ENCODE peak calls at places on chromosomes 3 and 15, in nine cellular contexts. G is body of pancreas, D is tibial nerve, J is HepG2, S is A673, L is WERI-Rb-1, Z is Peyer's patch, P is left ventricle myocardium inferior, X is heart left ventricle. U is an unnamed sample. For H3K9me3, the result is how much of the 10 kb centered on the place peaks cover.

GRCh38 chr3:17841190-17841828 is 98.9 kb upstream of the TBC1D5 start:
- DNase-seq in G (peak), D (peak), J (peak), S (peak), L (peak), Z (peak), P (peak), X (peak), U (peak)

GRCh38 chr3:80914854-80915253 is 846.6 kb downstream of the GBE1 start:
- DNase-seq in G (no peak), D (no peak), J (no peak), S (no peak), L (no peak), Z (no peak), P (no peak), X (no peak), U (no peak)

GRCh38 chr3:128800241-128801187 is 74.5 kb downstream of the RAB7A start:
- DNase-seq in G (no peak), D (no peak), J (no peak), S (no peak), L (no peak), Z (no peak), P (peak), X (no peak), U (no peak)

GRCh38 chr15:101088788-101089578 is 162.9 kb downstream of the CHSY1 start:
- DNase-seq in G (peak), D (peak), J (peak), S (peak), L (peak), Z (peak), P (peak), X (peak), U (peak)

GRCh38 chr15:38530113-38530512 is 34.5 kb downstream of the RASGRP1 start:
- DNase-seq in G (no peak), D (no peak), J (no peak), S (no peak), L (no peak), Z (no peak), P (no peak), X (no peak), U (peak)

GRCh38 chr15:84817461-84818081 is 415 bp downstream of the ALPK3 start:
- DNase-seq in G (no peak), D (no peak), J (no peak), S (no peak), L (peak), Z (no peak), P (no peak), X (no peak), U (no peak)

GRCh38 chr3:5198986-5199731 is 11.7 kb downstream of the EDEM1 start:
- DNase-seq in G (no peak), D (no peak), J (no peak), S (no peak), L (no peak), Z (peak), P (no peak), X (no peak), U (no peak)

GRCh38 chr3:11774296-11774877 is 72.3 kb downstream of the TAMM41 start:
- DNase-seq in G (peak), D (no peak), J (peak), S (peak), L (peak), Z (peak), P (no peak), X (no peak), U (peak)

GRCh38 chr3:151178208-151178845 is 24.7 kb downstream of the GPR171 start:
- DNase-seq in G (no peak), D (no peak), J (peak), S (no peak), L (no peak), Z (no peak), P (no peak), X (no peak), U (no peak)

GRCh38 chr3:11080492-11080891 is 73.8 kb upstream of the HRH1 start:
- DNase-seq in G (no peak), D (no peak), J (no peak), S (no peak), L (no peak), Z (no peak), P (no peak), X (no peak), U (no peak)

GRCh38 chr3:114877378-114878118 is 269.5 kb downstream of the ZBTB20 start:
- DNase-seq in G (no peak), D (no peak), J (no peak), S (no peak), L (no peak), Z (no peak), P (no peak), X (no peak), U (no peak)

GRCh38 chr15:67836477-67836876 is 3.4 kb downstream of the RNU6-1 start:
- DNase-seq in G (peak), D (no peak), J (no peak), S (peak), L (peak), Z (peak), P (peak), X (no peak), U (no peak)

GRCh38 chr15:65996901-65997300 is 127.6 kb downstream of the RAB11A start:
- DNase-seq in G (no peak), D (no peak), J (no peak), S (no peak), L (no peak), Z (no peak), P (no peak), X (no peak), U (no peak)

GRCh38 chr3:58383904-58384303 is 49.7 kb downstream of the PDHB start:
- DNase-seq in G (peak), D (no peak), J (no peak), S (peak), L (no peak), Z (no peak), P (no peak), X (no peak), U (peak)

DNA sequence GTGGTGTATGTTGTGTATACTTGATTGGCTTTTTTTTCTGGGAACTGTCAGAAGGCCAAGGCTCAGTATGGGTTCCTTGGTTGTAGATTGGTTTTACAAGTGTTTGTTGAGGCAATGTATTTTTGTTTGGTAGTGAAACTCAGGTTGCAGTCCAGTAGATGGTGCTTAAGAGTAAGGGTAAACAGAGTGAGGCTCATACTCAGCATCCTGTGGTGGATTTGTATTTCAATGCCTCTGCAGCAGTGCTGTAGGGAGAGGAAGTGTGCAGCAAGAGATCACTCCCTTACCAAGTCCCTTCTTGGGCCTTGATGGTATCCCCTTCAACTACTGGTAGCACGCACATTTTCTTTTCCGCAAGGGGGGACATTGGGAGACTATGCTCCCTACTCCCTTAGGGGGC is 428.5 kb upstream of the CNTN3 start:
- DNase-seq in G (no peak), D (no peak), J (no peak), S (no peak), L (no peak), Z (no peak), P (no peak), X (no peak), U (no peak)
- H3K9me3 ChIP-seq in G (under half), D (under half), J (half or more), S (under half), L (under half), Z (under half), P (under half), X (under half), U (under half)

DNA sequence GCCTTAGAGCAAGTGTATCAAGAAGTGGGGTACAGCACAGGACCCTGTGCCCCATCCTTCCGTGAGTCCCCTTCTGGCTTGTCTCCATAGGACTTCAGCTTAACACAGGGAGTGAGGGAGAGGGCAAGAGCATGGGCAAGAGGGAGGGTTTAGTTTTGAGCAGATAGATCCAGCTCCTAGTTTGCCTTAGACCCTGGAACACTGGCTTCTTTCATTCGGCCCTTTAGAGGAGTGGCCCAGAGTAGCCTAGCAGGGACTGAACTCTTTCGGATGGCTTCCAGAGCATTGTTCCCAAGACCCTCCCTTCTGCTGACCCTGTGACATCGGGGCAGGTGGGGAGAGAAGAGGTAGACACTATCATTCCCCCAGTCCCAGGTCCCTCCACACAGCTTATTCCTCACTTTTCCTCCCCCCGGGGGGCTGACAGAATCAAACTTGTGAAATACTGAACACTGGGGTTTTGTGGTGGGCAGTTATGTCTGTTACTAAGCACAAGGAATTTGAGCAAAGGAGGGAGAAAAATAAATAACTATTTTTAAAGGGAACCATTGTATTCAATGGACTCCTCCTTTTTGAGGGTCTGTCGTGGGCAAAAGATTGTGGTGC is 289.6 kb upstream of the C2CD4B start:
- DNase-seq in G (no peak), D (no peak), J (no peak), S (no peak), L (no peak), Z (no peak), P (no peak), X (no peak), U (no peak)
- H3K9me3 ChIP-seq in G (under half), D (under half), J (under half), S (under half), L (under half), Z (under half), P (under half), X (under half), U (under half)

DNA sequence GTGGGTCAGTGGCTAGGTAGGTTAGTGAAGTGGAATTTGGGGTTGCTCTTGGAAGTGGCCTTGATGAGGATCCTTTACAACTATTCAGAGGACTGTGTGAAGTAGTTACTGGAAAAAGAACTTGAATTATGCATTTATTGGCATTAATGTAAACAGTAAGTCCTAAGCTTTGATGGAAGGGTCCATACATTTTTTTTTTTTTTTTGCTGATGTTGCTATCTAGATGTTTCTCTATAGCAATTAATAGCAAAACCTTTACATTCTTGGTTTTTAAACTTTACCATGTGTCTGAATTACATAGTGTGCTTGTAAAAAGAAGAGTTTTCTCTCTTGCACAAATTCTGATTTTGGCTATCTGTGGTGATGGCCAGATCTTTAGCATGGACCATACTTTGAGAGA is 9.5 kb downstream of the ZNF621 start:
- DNase-seq in G (no peak), D (no peak), J (no peak), S (no peak), L (no peak), Z (no peak), P (no peak), X (no peak), U (no peak)
- H3K9me3 ChIP-seq in G (under half), D (half or more), J (under half), S (under half), L (under half), Z (under half), P (half or more), X (under half), U (under half)

DNA sequence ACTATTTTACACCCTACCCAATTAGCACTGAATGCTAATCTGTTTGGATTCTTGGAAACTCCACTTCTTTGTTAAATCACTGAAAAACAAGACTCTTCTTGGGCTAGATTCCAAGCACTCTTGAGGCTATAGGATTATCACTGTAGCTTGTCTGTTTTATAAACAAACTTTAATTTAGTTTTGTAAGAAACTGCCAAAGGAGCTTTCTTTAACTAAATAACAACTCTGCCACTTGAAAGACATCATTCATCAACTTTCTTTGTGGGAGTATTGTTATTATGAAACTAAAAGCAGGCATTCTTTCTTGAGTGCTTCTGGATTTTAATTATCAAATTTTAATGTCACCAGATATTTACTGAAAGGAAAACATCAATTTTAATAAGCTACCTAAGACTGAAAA is 24.1 kb downstream of the CBLB start:
- DNase-seq in G (no peak), D (no peak), J (no peak), S (no peak), L (no peak), Z (no peak), P (no peak), X (no peak), U (no peak)
- H3K9me3 ChIP-seq in G (under half), D (under half), J (under half), S (under half), L (under half), Z (under half), P (under half), X (under half), U (under half)

GRCh38 chr15:20652914-20653313 is 111.3 kb upstream of the GOLGA6L6 start:
- DNase-seq in G (no peak), D (no peak), J (no peak), S (no peak), L (no peak), Z (no peak), P (no peak), X (no peak), U (no peak)
- H3K9me3 ChIP-seq in G (under half), D (under half), J (under half), S (under half), L (under half), Z (under half), P (under half), X (under half), U (under half)

U was measured in MG63.